ENCODE peak calls at places on chromosomes 2 and 18, in five cellular contexts. One of them, this sample, is unnamed. For H3K4me1 and H3K36me3, the result is how much of the 10 kb centered on the place peaks cover.

GRCh38 chr2:5392658-5393057 is 299.5 kb upstream of the SOX11 start:
- DNase-seq in fibroblast of lung: peak
- DNase-seq in astrocyte: peak
- DNase-seq in mesenchymal stem cell: peak
- DNase-seq in HCT116: no peak
- DNase-seq in this sample: no peak

GRCh38 chr2:5690718-5691658 is 1.2 kb upstream of the SOX11 start:
- DNase-seq in fibroblast of lung: peak
- DNase-seq in astrocyte: peak
- DNase-seq in mesenchymal stem cell: peak
- DNase-seq in HCT116: no peak
- DNase-seq in this sample: no peak

GRCh38 chr2:131044078-131044756 is 49.0 kb downstream of the FAM168B start:
- DNase-seq in fibroblast of lung: no peak
- DNase-seq in astrocyte: no peak
- DNase-seq in mesenchymal stem cell: no peak
- DNase-seq in HCT116: no peak
- DNase-seq in this sample: no peak

GRCh38 chr2:167187910-167188595 is 299.8 kb downstream of the XIRP2 start:
- DNase-seq in fibroblast of lung: no peak
- DNase-seq in astrocyte: no peak
- DNase-seq in mesenchymal stem cell: no peak
- DNase-seq in HCT116: no peak
- DNase-seq in this sample: no peak

GRCh38 chr2:186984481-186984880 is 135.5 kb upstream of the ZSWIM2 start:
- DNase-seq in fibroblast of lung: no peak
- DNase-seq in astrocyte: no peak
- DNase-seq in mesenchymal stem cell: no peak
- DNase-seq in HCT116: no peak
- DNase-seq in this sample: no peak

GRCh38 chr2:240649331-240649730 is 24.1 kb downstream of the GPR35 start:
- DNase-seq in fibroblast of lung: no peak
- DNase-seq in astrocyte: no peak
- DNase-seq in mesenchymal stem cell: no peak
- DNase-seq in HCT116: no peak
- DNase-seq in this sample: no peak

GRCh38 chr2:44753552-44754285 is 187.8 kb upstream of the SIX3 start:
- DNase-seq in fibroblast of lung: peak
- DNase-seq in astrocyte: peak
- DNase-seq in mesenchymal stem cell: peak
- DNase-seq in HCT116: no peak
- DNase-seq in this sample: peak

GRCh38 chr2:102703748-102704147 is 58.1 kb upstream of the TMEM182 start:
- DNase-seq in fibroblast of lung: peak
- DNase-seq in astrocyte: peak
- DNase-seq in mesenchymal stem cell: peak
- DNase-seq in HCT116: peak
- DNase-seq in this sample: peak

GRCh38 chr18:44852216-44852615 is 171.5 kb downstream of the SETBP1 start:
- DNase-seq in fibroblast of lung: no peak
- DNase-seq in astrocyte: no peak
- DNase-seq in mesenchymal stem cell: no peak
- DNase-seq in HCT116: no peak
- DNase-seq in this sample: no peak

GRCh38 chr2:43358688-43359201 is 132.3 kb upstream of the ZFP36L2 start:
- DNase-seq in fibroblast of lung: peak
- DNase-seq in astrocyte: no peak
- DNase-seq in mesenchymal stem cell: no peak
- DNase-seq in HCT116: no peak
- DNase-seq in this sample: no peak

GRCh38 chr2:6793913-6794312 is 71.8 kb downstream of the CMPK2 start:
- DNase-seq in fibroblast of lung: no peak
- DNase-seq in astrocyte: no peak
- DNase-seq in mesenchymal stem cell: no peak
- DNase-seq in HCT116: no peak
- DNase-seq in this sample: no peak

GRCh38 chr18:25298853-25299274 is 53.1 kb downstream of the ZNF521 start:
- DNase-seq in fibroblast of lung: peak
- DNase-seq in astrocyte: peak
- DNase-seq in mesenchymal stem cell: peak
- DNase-seq in HCT116: no peak
- DNase-seq in this sample: no peak

GRCh38 chr2:147204102-147204501 is 640.7 kb upstream of the ACVR2A start:
- DNase-seq in fibroblast of lung: peak
- DNase-seq in astrocyte: peak
- DNase-seq in mesenchymal stem cell: peak
- DNase-seq in HCT116: no peak
- DNase-seq in this sample: no peak

GRCh38 chr2:23803965-23804542 is 122.9 kb downstream of the ATAD2B start:
- DNase-seq in fibroblast of lung: peak
- DNase-seq in astrocyte: peak
- DNase-seq in mesenchymal stem cell: no peak
- DNase-seq in HCT116: no peak
- DNase-seq in this sample: peak

GRCh38 chr18:49648811-49649210 is 87.0 kb downstream of the LIPG start:
- DNase-seq in fibroblast of lung: no peak
- DNase-seq in astrocyte: no peak
- DNase-seq in mesenchymal stem cell: no peak
- DNase-seq in HCT116: peak
- DNase-seq in this sample: no peak

GRCh38 chr18:44579028-44579692 is 101.5 kb upstream of the SETBP1 start:
- DNase-seq in fibroblast of lung: peak
- DNase-seq in astrocyte: peak
- DNase-seq in mesenchymal stem cell: peak
- DNase-seq in HCT116: no peak
- DNase-seq in this sample: peak

GRCh38 chr2:149038442-149039212 is at the start of gene LYPD6B:
- DNase-seq in fibroblast of lung: no peak
- DNase-seq in astrocyte: no peak
- DNase-seq in mesenchymal stem cell: no peak
- DNase-seq in HCT116: no peak
- DNase-seq in this sample: peak

GRCh38 chr2:88760819-88761598 is 69.5 kb downstream of the RPIA start:
- DNase-seq in fibroblast of lung: no peak
- DNase-seq in astrocyte: no peak
- DNase-seq in mesenchymal stem cell: no peak
- DNase-seq in HCT116: no peak
- DNase-seq in this sample: no peak

GRCh38 chr2:88764850-88765153 is 73.3 kb downstream of the RPIA start:
- DNase-seq in fibroblast of lung: no peak
- DNase-seq in astrocyte: no peak
- DNase-seq in mesenchymal stem cell: no peak
- DNase-seq in HCT116: no peak
- DNase-seq in this sample: no peak

GRCh38 chr2:88764141-88764849 is 72.8 kb downstream of the RPIA start:
- DNase-seq in fibroblast of lung: no peak
- DNase-seq in astrocyte: no peak
- DNase-seq in mesenchymal stem cell: no peak
- DNase-seq in HCT116: no peak
- DNase-seq in this sample: no peak

GRCh38 chr2:88765154-88765948 is 73.9 kb downstream of the RPIA start:
- DNase-seq in fibroblast of lung: peak
- DNase-seq in astrocyte: peak
- DNase-seq in mesenchymal stem cell: no peak
- DNase-seq in HCT116: no peak
- DNase-seq in this sample: peak
- H3K4me1 ChIP-seq in fibroblast of lung: under half
- H3K4me1 ChIP-seq in astrocyte: under half
- H3K4me1 ChIP-seq in mesenchymal stem cell: under half
- H3K4me1 ChIP-seq in HCT116: under half
- H3K4me1 ChIP-seq in this sample: under half

GRCh38 chr2:224819075-224819474 is 102.9 kb upstream of the CCDC195 start:
- DNase-seq in fibroblast of lung: no peak
- DNase-seq in astrocyte: no peak
- DNase-seq in mesenchymal stem cell: no peak
- DNase-seq in HCT116: no peak
- DNase-seq in this sample: no peak
- H3K36me3 ChIP-seq in fibroblast of lung: under half
- H3K36me3 ChIP-seq in astrocyte: under half
- H3K36me3 ChIP-seq in mesenchymal stem cell: under half
- H3K36me3 ChIP-seq in HCT116: under half
- H3K36me3 ChIP-seq in this sample: under half

DNA sequence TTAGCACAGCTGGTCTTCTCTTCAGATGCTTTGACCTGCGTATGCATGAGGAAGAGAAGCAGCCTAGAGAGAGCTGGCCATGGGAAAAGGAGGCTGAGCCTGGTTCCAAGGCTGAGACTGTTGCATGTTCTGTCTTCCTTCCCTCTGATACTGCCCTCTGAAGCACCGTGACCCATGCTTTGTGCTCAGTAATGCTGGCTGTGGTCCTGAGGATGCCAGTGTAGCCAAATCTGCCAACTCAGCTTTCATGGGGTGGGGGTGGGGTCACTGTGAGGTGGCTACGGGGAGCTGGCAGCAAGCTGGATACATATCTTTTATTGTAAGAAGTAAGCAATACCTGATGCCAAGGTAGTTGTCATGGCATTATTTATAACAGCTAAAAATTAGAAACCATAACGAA is 41.5 kb downstream of the EPAS1 start:
- DNase-seq in fibroblast of lung: no peak
- DNase-seq in astrocyte: no peak
- DNase-seq in mesenchymal stem cell: no peak
- DNase-seq in HCT116: no peak
- DNase-seq in this sample: no peak
- H3K4me1 ChIP-seq in fibroblast of lung: under half
- H3K4me1 ChIP-seq in astrocyte: under half
- H3K4me1 ChIP-seq in mesenchymal stem cell: under half
- H3K4me1 ChIP-seq in HCT116: under half
- H3K4me1 ChIP-seq in this sample: under half

GRCh38 chr18:22981274-22982133 is 48.4 kb downstream of the RBBP8 start:
- DNase-seq in fibroblast of lung: no peak
- DNase-seq in astrocyte: no peak
- DNase-seq in mesenchymal stem cell: no peak
- DNase-seq in HCT116: no peak
- DNase-seq in this sample: no peak
- H3K36me3 ChIP-seq in fibroblast of lung: under half
- H3K36me3 ChIP-seq in astrocyte: under half
- H3K36me3 ChIP-seq in mesenchymal stem cell: under half
- H3K36me3 ChIP-seq in HCT116: under half
- H3K36me3 ChIP-seq in this sample: under half

DNA sequence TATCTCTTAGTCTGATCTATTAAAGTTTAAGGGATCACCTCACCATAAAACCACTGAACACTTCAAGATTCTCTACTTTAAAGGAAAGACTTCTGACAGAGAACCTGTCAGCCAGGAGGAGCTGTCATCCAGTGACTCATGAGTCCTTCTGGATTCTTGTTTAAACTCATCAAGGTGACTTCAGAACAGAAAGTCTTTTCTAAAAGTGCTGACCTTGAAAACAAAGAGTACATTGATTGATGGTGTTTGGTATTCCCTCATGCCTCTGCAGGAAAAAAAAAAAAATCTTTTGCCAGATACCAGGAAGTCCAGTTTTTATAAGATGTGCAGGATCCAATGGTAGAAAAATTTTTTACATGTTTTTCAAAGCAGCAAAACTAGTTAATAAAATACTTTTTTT is 12.3 kb downstream of the DSG2 start:
- DNase-seq in fibroblast of lung: no peak
- DNase-seq in astrocyte: peak
- DNase-seq in mesenchymal stem cell: no peak
- DNase-seq in HCT116: no peak
- DNase-seq in this sample: peak
- H3K4me1 ChIP-seq in fibroblast of lung: under half
- H3K4me1 ChIP-seq in astrocyte: under half
- H3K4me1 ChIP-seq in mesenchymal stem cell: under half
- H3K4me1 ChIP-seq in HCT116: half or more
- H3K4me1 ChIP-seq in this sample: under half

GRCh38 chr18:3329871-3330270 is 67.9 kb downstream of the MYL12B start:
- DNase-seq in fibroblast of lung: no peak
- DNase-seq in astrocyte: no peak
- DNase-seq in mesenchymal stem cell: no peak
- DNase-seq in HCT116: no peak
- DNase-seq in this sample: no peak

GRCh38 chr18:3332376-3332775 is 70.4 kb downstream of the MYL12B start:
- DNase-seq in fibroblast of lung: peak
- DNase-seq in astrocyte: peak
- DNase-seq in mesenchymal stem cell: no peak
- DNase-seq in HCT116: no peak
- DNase-seq in this sample: no peak

GRCh38 chr18:3330622-3331021 is 68.7 kb downstream of the MYL12B start:
- DNase-seq in fibroblast of lung: no peak
- DNase-seq in astrocyte: no peak
- DNase-seq in mesenchymal stem cell: no peak
- DNase-seq in HCT116: no peak
- DNase-seq in this sample: no peak

GRCh38 chr18:3333056-3333720 is 71.3 kb downstream of the MYL12B start:
- DNase-seq in fibroblast of lung: peak
- DNase-seq in astrocyte: no peak
- DNase-seq in mesenchymal stem cell: no peak
- DNase-seq in HCT116: no peak
- DNase-seq in this sample: no peak

GRCh38 chr18:3333721-3334386 is 71.9 kb downstream of the MYL12B start:
- DNase-seq in fibroblast of lung: no peak
- DNase-seq in astrocyte: no peak
- DNase-seq in mesenchymal stem cell: no peak
- DNase-seq in HCT116: no peak
- DNase-seq in this sample: no peak
- H3K36me3 ChIP-seq in fibroblast of lung: under half
- H3K36me3 ChIP-seq in astrocyte: under half
- H3K36me3 ChIP-seq in mesenchymal stem cell: under half
- H3K36me3 ChIP-seq in HCT116: under half
- H3K36me3 ChIP-seq in this sample: under half

GRCh38 chr2:134200024-134200423 is 53.8 kb upstream of the MGAT5 start:
- DNase-seq in fibroblast of lung: no peak
- DNase-seq in astrocyte: no peak
- DNase-seq in mesenchymal stem cell: no peak
- DNase-seq in HCT116: no peak
- DNase-seq in this sample: no peak
- H3K4me1 ChIP-seq in fibroblast of lung: under half
- H3K4me1 ChIP-seq in astrocyte: under half
- H3K4me1 ChIP-seq in mesenchymal stem cell: under half
- H3K4me1 ChIP-seq in HCT116: under half
- H3K4me1 ChIP-seq in this sample: under half

This sample was measured in small intestine.